ENCODE peak calls at places on chromosome 14, in five cellular contexts. Q is NCI-H510A treated with DMSO at 0.1 percent for 48 hours; F is neuronal stem cell; U is activated naive CD4-positive, alpha-beta T cell treated with Interleukin-2 at 50 U/mL for 16 hours; T is HuH-7.5. S is an unnamed sample.

GRCh38 chr14:69713127-69713800 is 53.7 kb upstream of the SRSF5 start:
- DNase-seq in Q (peak), F (peak), U (no peak), T (no peak), S (peak)

GRCh38 chr14:21723431-21724045 is 49.9 kb upstream of the OR4E1 start:
- DNase-seq in Q (no peak), F (peak), U (peak), T (peak), S (peak)

GRCh38 chr14:57560681-57561080 is 67.0 kb upstream of the CCDC198 start:
- DNase-seq in Q (no peak), F (no peak), U (no peak), T (no peak), S (no peak)

GRCh38 chr14:91032250-91032649 is 28.2 kb downstream of the RPS6KA5 start:
- DNase-seq in Q (no peak), F (no peak), U (no peak), T (no peak), S (no peak)

GRCh38 chr14:62133776-62134175 is 371.6 kb downstream of the SNAPC1 start:
- DNase-seq in Q (no peak), F (no peak), U (no peak), T (no peak), S (no peak)

GRCh38 chr14:20632831-20633771 is 8.4 kb downstream of the OR6S1 start:
- DNase-seq in Q (peak), F (peak), U (peak), T (peak), S (no peak)

GRCh38 chr14:106665814-106666213 is 1139.4 kb downstream of the TMEM121 start:
- DNase-seq in Q (no peak), F (no peak), U (peak), T (no peak), S (no peak)

GRCh38 chr14:59582845-59583509 is 6.4 kb upstream of the CCDC175 start:
- DNase-seq in Q (no peak), F (no peak), U (no peak), T (no peak), S (no peak)

GRCh38 chr14:56422703-56423213 is 156.8 kb upstream of the TMEM260 start:
- DNase-seq in Q (peak), F (peak), U (no peak), T (peak), S (no peak)

GRCh38 chr14:32044454-32044853 is 32.6 kb upstream of the ARHGAP5 start:
- DNase-seq in Q (no peak), F (no peak), U (no peak), T (no peak), S (no peak)

GRCh38 chr14:73467377-73467776 is 9.0 kb upstream of the NUMB start:
- DNase-seq in Q (no peak), F (no peak), U (peak), T (no peak), S (no peak)

GRCh38 chr14:67580336-67581230 is 19.5 kb downstream of the PIGH start:
- DNase-seq in Q (no peak), F (no peak), U (no peak), T (no peak), S (peak)

GRCh38 chr14:31188744-31189143 is 18.8 kb downstream of the HECTD1 start:
- DNase-seq in Q (no peak), F (no peak), U (no peak), T (no peak), S (no peak)

GRCh38 chr14:26412421-26412820 is 185.4 kb downstream of the NOVA1 start:
- DNase-seq in Q (no peak), F (no peak), U (no peak), T (no peak), S (no peak)

GRCh38 chr14:68817513-68818212 is 24.8 kb upstream of the ZFP36L1 start:
- DNase-seq in Q (no peak), F (no peak), U (no peak), T (no peak), S (peak)

GRCh38 chr14:33790996-33791395 is 159.9 kb downstream of the EGLN3 start:
- DNase-seq in Q (no peak), F (no peak), U (no peak), T (no peak), S (no peak)

GRCh38 chr14:30214014-30214413 is 286.4 kb upstream of the PRKD1 start:
- DNase-seq in Q (no peak), F (no peak), U (no peak), T (no peak), S (no peak)

GRCh38 chr14:86533834-86534233 is 1003.9 kb downstream of the FLRT2 start:
- DNase-seq in Q (no peak), F (no peak), U (no peak), T (no peak), S (no peak)

GRCh38 chr14:76257842-76258397 is 106.2 kb downstream of the GPATCH2L start:
- DNase-seq in Q (no peak), F (no peak), U (no peak), T (no peak), S (no peak)

S was measured in RWPE2.